ENCODE peak calls at places on chromosomes 13 and 19, in six cellular contexts. One of them, this sample, is unnamed. For H4K20me1, the result is how much of the 10 kb centered on the place peaks cover.

GRCh38 chr19:40529093-40529954 is 47.3 kb upstream of the SHKBP1 start:
- DNase-seq in H9: peak
- DNase-seq in PC-3: peak
- DNase-seq in hepatocyte: peak
- DNase-seq in endothelial cell of umbilical vein: peak
- DNase-seq in IMR-90: peak
- DNase-seq in this sample: peak

GRCh38 chr13:111005808-111006494 is 91.1 kb upstream of the ANKRD10 start:
- DNase-seq in IMR-90: peak
- DNase-seq in PC-3: no peak
- DNase-seq in hepatocyte: no peak
- DNase-seq in H9: no peak
- DNase-seq in endothelial cell of umbilical vein: peak
- DNase-seq in this sample: no peak

GRCh38 chr13:98013241-98013640 is 59.8 kb downstream of the IPO5 start:
- DNase-seq in hepatocyte: no peak
- DNase-seq in endothelial cell of umbilical vein: no peak
- DNase-seq in IMR-90: no peak
- DNase-seq in H9: no peak
- DNase-seq in PC-3: no peak
- DNase-seq in this sample: no peak

GRCh38 chr13:56755181-56755580 is 385.5 kb upstream of the PRR20A start:
- DNase-seq in H9: no peak
- DNase-seq in IMR-90: no peak
- DNase-seq in PC-3: peak
- DNase-seq in hepatocyte: peak
- DNase-seq in endothelial cell of umbilical vein: peak
- DNase-seq in this sample: no peak

GRCh38 chr13:99698010-99698815 is 196.9 kb downstream of the TM9SF2 start:
- DNase-seq in endothelial cell of umbilical vein: no peak
- DNase-seq in H9: no peak
- DNase-seq in IMR-90: no peak
- DNase-seq in hepatocyte: no peak
- DNase-seq in PC-3: no peak
- DNase-seq in this sample: no peak

GRCh38 chr19:4653793-4654436 is 14.6 kb downstream of the TNFAIP8L1 start:
- DNase-seq in endothelial cell of umbilical vein: no peak
- DNase-seq in H9: no peak
- DNase-seq in PC-3: no peak
- DNase-seq in hepatocyte: no peak
- DNase-seq in IMR-90: no peak
- DNase-seq in this sample: no peak

GRCh38 chr19:16062789-16063188 is 13.5 kb upstream of the TPM4 start:
- DNase-seq in endothelial cell of umbilical vein: peak
- DNase-seq in H9: peak
- DNase-seq in IMR-90: no peak
- DNase-seq in hepatocyte: peak
- DNase-seq in PC-3: peak
- DNase-seq in this sample: peak

GRCh38 chr19:3176715-3177501 is 1.7 kb upstream of the S1PR4 start:
- DNase-seq in IMR-90: peak
- DNase-seq in endothelial cell of umbilical vein: no peak
- DNase-seq in hepatocyte: peak
- DNase-seq in H9: peak
- DNase-seq in PC-3: peak
- DNase-seq in this sample: no peak

GRCh38 chr19:50889638-50890037 is 16.4 kb downstream of the KLK2 start:
- DNase-seq in hepatocyte: no peak
- DNase-seq in endothelial cell of umbilical vein: no peak
- DNase-seq in IMR-90: no peak
- DNase-seq in PC-3: peak
- DNase-seq in H9: no peak
- DNase-seq in this sample: no peak

GRCh38 chr13:77620138-77620537 is 77.3 kb upstream of the SLAIN1 start:
- DNase-seq in IMR-90: no peak
- DNase-seq in H9: no peak
- DNase-seq in hepatocyte: no peak
- DNase-seq in endothelial cell of umbilical vein: no peak
- DNase-seq in PC-3: no peak
- DNase-seq in this sample: no peak

GRCh38 chr13:113178070-113178895 is 19.8 kb downstream of the PROZ start:
- DNase-seq in endothelial cell of umbilical vein: peak
- DNase-seq in IMR-90: peak
- DNase-seq in H9: no peak
- DNase-seq in PC-3: peak
- DNase-seq in hepatocyte: no peak
- DNase-seq in this sample: no peak

GRCh38 chr13:96492758-96493157 is 402.9 kb downstream of the HS6ST3 start:
- DNase-seq in endothelial cell of umbilical vein: no peak
- DNase-seq in hepatocyte: no peak
- DNase-seq in PC-3: no peak
- DNase-seq in IMR-90: no peak
- DNase-seq in H9: no peak
- DNase-seq in this sample: no peak

GRCh38 chr13:84339456-84339855 is 457.2 kb upstream of the SLITRK1 start:
- DNase-seq in hepatocyte: no peak
- DNase-seq in IMR-90: no peak
- DNase-seq in PC-3: no peak
- DNase-seq in H9: no peak
- DNase-seq in endothelial cell of umbilical vein: no peak
- DNase-seq in this sample: no peak

GRCh38 chr19:37551123-37551993 is 43.2 kb downstream of the ZNF571 start:
- DNase-seq in PC-3: no peak
- DNase-seq in H9: no peak
- DNase-seq in hepatocyte: no peak
- DNase-seq in IMR-90: peak
- DNase-seq in endothelial cell of umbilical vein: peak
- DNase-seq in this sample: no peak

GRCh38 chr19:8609210-8610040 is 1.1 kb downstream of the ADAMTS10 start:
- DNase-seq in hepatocyte: peak
- DNase-seq in PC-3: no peak
- DNase-seq in H9: peak
- DNase-seq in endothelial cell of umbilical vein: peak
- DNase-seq in IMR-90: peak
- DNase-seq in this sample: no peak

GRCh38 chr13:33323766-33324525 is 38.4 kb upstream of the STARD13 start:
- DNase-seq in hepatocyte: no peak
- DNase-seq in endothelial cell of umbilical vein: no peak
- DNase-seq in PC-3: no peak
- DNase-seq in H9: no peak
- DNase-seq in IMR-90: peak
- DNase-seq in this sample: no peak

GRCh38 chr19:15198006-15198356 is 2.8 kb downstream of the NOTCH3 start:
- DNase-seq in PC-3: peak
- DNase-seq in H9: no peak
- DNase-seq in IMR-90: no peak
- DNase-seq in endothelial cell of umbilical vein: no peak
- DNase-seq in hepatocyte: no peak
- DNase-seq in this sample: no peak

GRCh38 chr19:6501740-6502648 is at the start of gene TUBB4A:
- DNase-seq in hepatocyte: peak
- DNase-seq in IMR-90: no peak
- DNase-seq in H9: peak
- DNase-seq in PC-3: peak
- DNase-seq in endothelial cell of umbilical vein: no peak
- DNase-seq in this sample: peak

GRCh38 chr19:55467236-55468053 is 2.9 kb upstream of the C19orf85 start:
- DNase-seq in hepatocyte: peak
- DNase-seq in endothelial cell of umbilical vein: peak
- DNase-seq in PC-3: peak
- DNase-seq in H9: peak
- DNase-seq in IMR-90: peak
- DNase-seq in this sample: peak

GRCh38 chr19:45782162-45782623 is at the start of gene DMPK:
- DNase-seq in hepatocyte: no peak
- DNase-seq in IMR-90: no peak
- DNase-seq in H9: peak
- DNase-seq in PC-3: no peak
- DNase-seq in endothelial cell of umbilical vein: no peak
- DNase-seq in this sample: no peak

GRCh38 chr19:46000497-46001246 is 5.4 kb downstream of the CCDC61 start:
- DNase-seq in endothelial cell of umbilical vein: no peak
- DNase-seq in hepatocyte: peak
- DNase-seq in PC-3: no peak
- DNase-seq in IMR-90: no peak
- DNase-seq in H9: peak
- DNase-seq in this sample: peak

GRCh38 chr13:85567909-85568308 is 231.3 kb downstream of the SLITRK6 start:
- DNase-seq in hepatocyte: no peak
- DNase-seq in endothelial cell of umbilical vein: no peak
- DNase-seq in H9: no peak
- DNase-seq in PC-3: no peak
- DNase-seq in IMR-90: no peak
- DNase-seq in this sample: no peak

GRCh38 chr19:48196933-48197665 is 26.6 kb downstream of the ZSWIM9 start:
- DNase-seq in IMR-90: no peak
- DNase-seq in PC-3: no peak
- DNase-seq in endothelial cell of umbilical vein: peak
- DNase-seq in H9: no peak
- DNase-seq in hepatocyte: no peak
- DNase-seq in this sample: no peak

GRCh38 chr13:27482996-27483395 is 32.6 kb upstream of the MTIF3 start:
- DNase-seq in H9: no peak
- DNase-seq in PC-3: no peak
- DNase-seq in hepatocyte: no peak
- DNase-seq in IMR-90: no peak
- DNase-seq in endothelial cell of umbilical vein: no peak
- DNase-seq in this sample: no peak

GRCh38 chr13:59490651-59491050 is 673.1 kb downstream of the DIAPH3 start:
- DNase-seq in endothelial cell of umbilical vein: no peak
- DNase-seq in PC-3: no peak
- DNase-seq in H9: no peak
- DNase-seq in IMR-90: no peak
- DNase-seq in hepatocyte: no peak
- DNase-seq in this sample: no peak

GRCh38 chr13:41639955-41640780 is 182.8 kb downstream of the RGCC start:
- DNase-seq in IMR-90: no peak
- DNase-seq in H9: no peak
- DNase-seq in hepatocyte: peak
- DNase-seq in endothelial cell of umbilical vein: peak
- DNase-seq in PC-3: no peak
- DNase-seq in this sample: no peak

GRCh38 chr13:46012404-46012803 is 40.1 kb downstream of the ZC3H13 start:
- DNase-seq in PC-3: peak
- DNase-seq in IMR-90: no peak
- DNase-seq in endothelial cell of umbilical vein: no peak
- DNase-seq in H9: no peak
- DNase-seq in hepatocyte: no peak
- DNase-seq in this sample: no peak

GRCh38 chr19:58558066-58558622 is at the start of gene UBE2M:
- DNase-seq in H9: peak
- DNase-seq in hepatocyte: peak
- DNase-seq in endothelial cell of umbilical vein: no peak
- DNase-seq in IMR-90: no peak
- DNase-seq in PC-3: no peak
- DNase-seq in this sample: peak

GRCh38 chr13:97499181-97499580 is 65.2 kb downstream of the RAP2A start:
- DNase-seq in H9: no peak
- DNase-seq in IMR-90: peak
- DNase-seq in PC-3: peak
- DNase-seq in endothelial cell of umbilical vein: no peak
- DNase-seq in hepatocyte: peak
- DNase-seq in this sample: no peak

GRCh38 chr19:52603558-52604207 is 33.6 kb downstream of the ZNF701 start:
- DNase-seq in PC-3: no peak
- DNase-seq in hepatocyte: no peak
- DNase-seq in endothelial cell of umbilical vein: no peak
- DNase-seq in IMR-90: peak
- DNase-seq in H9: no peak
- DNase-seq in this sample: no peak

GRCh38 chr19:3184847-3185481 is 766 bp upstream of the NCLN start:
- DNase-seq in IMR-90: no peak
- DNase-seq in H9: no peak
- DNase-seq in PC-3: no peak
- DNase-seq in hepatocyte: peak
- DNase-seq in endothelial cell of umbilical vein: no peak
- DNase-seq in this sample: no peak

GRCh38 chr19:30692517-30692870 is 320.3 kb downstream of the ZNF536 start:
- DNase-seq in IMR-90: no peak
- DNase-seq in PC-3: no peak
- DNase-seq in H9: no peak
- DNase-seq in endothelial cell of umbilical vein: no peak
- DNase-seq in hepatocyte: no peak
- DNase-seq in this sample: no peak
- H2AFZ ChIP-seq in IMR-90: no peak
- H2AFZ ChIP-seq in PC-3: no peak
- H2AFZ ChIP-seq in H9: no peak
- H2AFZ ChIP-seq in endothelial cell of umbilical vein: no peak
- H2AFZ ChIP-seq in hepatocyte: no peak
- H2AFZ ChIP-seq in this sample: no peak

GRCh38 chr19:44701228-44701627 is 2.3 kb downstream of the CEACAM16 start:
- DNase-seq in hepatocyte: no peak
- DNase-seq in endothelial cell of umbilical vein: no peak
- DNase-seq in H9: no peak
- DNase-seq in PC-3: no peak
- DNase-seq in IMR-90: no peak
- DNase-seq in this sample: no peak
- H4K20me1 ChIP-seq in hepatocyte: under half
- H4K20me1 ChIP-seq in endothelial cell of umbilical vein: under half
- H4K20me1 ChIP-seq in H9: under half
- H4K20me1 ChIP-seq in PC-3: under half
- H4K20me1 ChIP-seq in IMR-90: under half
- H4K20me1 ChIP-seq in this sample: under half

GRCh38 chr19:11141937-11142527 is 13.6 kb downstream of the SPC24 start:
- DNase-seq in PC-3: peak
- DNase-seq in H9: peak
- DNase-seq in hepatocyte: no peak
- DNase-seq in endothelial cell of umbilical vein: no peak
- DNase-seq in IMR-90: no peak
- DNase-seq in this sample: no peak

GRCh38 chr19:11142528-11143171 is 12.9 kb downstream of the SPC24 start:
- DNase-seq in hepatocyte: peak
- DNase-seq in endothelial cell of umbilical vein: peak
- DNase-seq in IMR-90: peak
- DNase-seq in H9: peak
- DNase-seq in PC-3: peak
- DNase-seq in this sample: no peak

GRCh38 chr19:11148001-11148400 is 7.6 kb downstream of the SPC24 start:
- DNase-seq in endothelial cell of umbilical vein: no peak
- DNase-seq in IMR-90: no peak
- DNase-seq in hepatocyte: no peak
- DNase-seq in H9: no peak
- DNase-seq in PC-3: no peak
- DNase-seq in this sample: no peak

GRCh38 chr19:11140896-11141295 is 14.7 kb downstream of the SPC24 start:
- DNase-seq in endothelial cell of umbilical vein: no peak
- DNase-seq in H9: no peak
- DNase-seq in PC-3: no peak
- DNase-seq in hepatocyte: no peak
- DNase-seq in IMR-90: no peak
- DNase-seq in this sample: no peak

GRCh38 chr19:11145147-11145924 is 10.2 kb downstream of the SPC24 start:
- DNase-seq in endothelial cell of umbilical vein: no peak
- DNase-seq in PC-3: no peak
- DNase-seq in hepatocyte: no peak
- DNase-seq in IMR-90: no peak
- DNase-seq in H9: no peak
- DNase-seq in this sample: no peak
- H3K27ac ChIP-seq in endothelial cell of umbilical vein: no peak
- H3K27ac ChIP-seq in PC-3: no peak
- H3K27ac ChIP-seq in hepatocyte: peak
- H3K27ac ChIP-seq in IMR-90: peak
- H3K27ac ChIP-seq in H9: no peak
- H3K27ac ChIP-seq in this sample: no peak

GRCh38 chr19:10286803-10287737 is at the start of gene ICAM4:
- DNase-seq in hepatocyte: peak
- DNase-seq in IMR-90: peak
- DNase-seq in H9: peak
- DNase-seq in PC-3: no peak
- DNase-seq in endothelial cell of umbilical vein: peak
- DNase-seq in this sample: peak
- H2AFZ ChIP-seq in hepatocyte: peak
- H2AFZ ChIP-seq in IMR-90: peak
- H2AFZ ChIP-seq in H9: no peak
- H2AFZ ChIP-seq in PC-3: no peak
- H2AFZ ChIP-seq in endothelial cell of umbilical vein: peak
- H2AFZ ChIP-seq in this sample: peak

This sample was measured in DND-41.